ENCODE peak calls at places on chromosomes 3 and 15, in seven cellular contexts. J is upper lobe of right lung, B is heart right ventricle, Y is Peyer's patch, F is HFFc6, I is left lung, V is fibroblast of pulmonary artery. E is an unnamed sample.

GRCh38 chr3:63972196-63972595 is 51.1 kb downstream of the PSMD6 start:
- DNase-seq in J (no peak), B (no peak), Y (no peak), F (peak), I (no peak), V (peak), E (no peak)

GRCh38 chr3:72659609-72660008 is 188.6 kb downstream of the SHQ1 start:
- DNase-seq in J (no peak), B (no peak), Y (no peak), F (no peak), I (no peak), V (no peak), E (no peak)

GRCh38 chr3:66297917-66298316 is 77.1 kb downstream of the SLC25A26 start:
- DNase-seq in J (no peak), B (peak), Y (no peak), F (peak), I (no peak), V (peak), E (no peak)

GRCh38 chr3:138187296-138188012 is at the start of gene ARMC8:
- DNase-seq in J (peak), B (no peak), Y (peak), F (peak), I (peak), V (peak), E (no peak)

GRCh38 chr3:184582583-184582982 is 21.0 kb downstream of the EPHB3 start:
- DNase-seq in J (no peak), B (peak), Y (no peak), F (no peak), I (no peak), V (peak), E (no peak)

GRCh38 chr3:192090586-192090985 is 629.6 kb downstream of the PYDC2 start:
- DNase-seq in J (no peak), B (no peak), Y (no peak), F (no peak), I (no peak), V (no peak), E (no peak)

GRCh38 chr3:43786953-43787305 is 96.2 kb downstream of the ABHD5 start:
- DNase-seq in J (no peak), B (no peak), Y (no peak), F (no peak), I (no peak), V (no peak), E (no peak)

GRCh38 chr3:114128231-114128630 is 50.6 kb downstream of the DRD3 start:
- DNase-seq in J (no peak), B (no peak), Y (no peak), F (peak), I (no peak), V (peak), E (no peak)

GRCh38 chr3:111667621-111668239 is 72.6 kb upstream of the ZBED2 start:
- DNase-seq in J (no peak), B (peak), Y (peak), F (peak), I (peak), V (peak), E (no peak)

GRCh38 chr3:142224482-142225072 is 808 bp downstream of the GK5 start:
- DNase-seq in J (no peak), B (no peak), Y (no peak), F (no peak), I (no peak), V (peak), E (no peak)

GRCh38 chr3:194961555-194961954 is 275.9 kb downstream of the FAM43A start:
- DNase-seq in J (peak), B (no peak), Y (no peak), F (no peak), I (no peak), V (no peak), E (no peak)

GRCh38 chr3:25899352-25900101 is 109.6 kb downstream of the OXSM start:
- DNase-seq in J (no peak), B (no peak), Y (no peak), F (no peak), I (no peak), V (no peak), E (no peak)

GRCh38 chr3:120450914-120451669 is at the start of gene FSTL1:
- DNase-seq in J (peak), B (peak), Y (peak), F (no peak), I (peak), V (peak), E (peak)

GRCh38 chr3:171132873-171133272 is 106.4 kb upstream of the SLC2A2 start:
- DNase-seq in J (no peak), B (no peak), Y (no peak), F (peak), I (no peak), V (peak), E (no peak)

GRCh38 chr3:154151969-154152368 is 30.8 kb downstream of the ARHGEF26 start:
- DNase-seq in J (no peak), B (no peak), Y (no peak), F (no peak), I (no peak), V (peak), E (no peak)

GRCh38 chr15:75202251-75203016 is 752 bp downstream of the C15orf39 start:
- DNase-seq in J (peak), B (peak), Y (peak), F (peak), I (peak), V (peak), E (no peak)

GRCh38 chr15:71080166-71080565 is 35.1 kb upstream of the THSD4 start:
- DNase-seq in J (no peak), B (no peak), Y (no peak), F (no peak), I (no peak), V (no peak), E (no peak)

GRCh38 chr15:60618206-60618605 is 139.3 kb upstream of the ICE2 start:
- DNase-seq in J (no peak), B (no peak), Y (no peak), F (no peak), I (no peak), V (no peak), E (no peak)

GRCh38 chr15:65783872-65784271 is 8.2 kb downstream of the DENND4A start:
- DNase-seq in J (no peak), B (no peak), Y (no peak), F (no peak), I (no peak), V (no peak), E (no peak)

GRCh38 chr15:80615783-80616391 is 79.2 kb upstream of the ABHD17C start:
- DNase-seq in J (peak), B (peak), Y (peak), F (peak), I (peak), V (peak), E (no peak)

GRCh38 chr15:72907733-72908132 is 124.2 kb upstream of the ADPGK start:
- DNase-seq in J (no peak), B (peak), Y (no peak), F (no peak), I (no peak), V (peak), E (no peak)

GRCh38 chr15:49190586-49190985 is 20.5 kb downstream of the GALK2 start:
- DNase-seq in J (no peak), B (no peak), Y (no peak), F (no peak), I (no peak), V (no peak), E (no peak)

GRCh38 chr15:40867200-40867599 is 6.8 kb downstream of the RHOV start:
- DNase-seq in J (no peak), B (no peak), Y (no peak), F (no peak), I (no peak), V (no peak), E (no peak)

GRCh38 chr3:124858275-124858674 is 28.9 kb downstream of the ITGB5 start:
- DNase-seq in J (no peak), B (no peak), Y (no peak), F (peak), I (no peak), V (peak), E (no peak)

GRCh38 chr3:182725372-182726251 is 67.7 kb upstream of the ATP11B start:
- DNase-seq in J (no peak), B (no peak), Y (no peak), F (no peak), I (no peak), V (no peak), E (no peak)

GRCh38 chr3:64972793-64973192 is 285.0 kb upstream of the ADAMTS9 start:
- DNase-seq in J (no peak), B (no peak), Y (no peak), F (no peak), I (no peak), V (no peak), E (no peak)

GRCh38 chr15:48748535-48748934 is 62.3 kb downstream of the CEP152 start:
- DNase-seq in J (no peak), B (no peak), Y (no peak), F (peak), I (no peak), V (peak), E (no peak)

GRCh38 chr3:108780235-108780634 is 23.0 kb upstream of the RETNLB start:
- DNase-seq in J (no peak), B (no peak), Y (no peak), F (no peak), I (no peak), V (no peak), E (no peak)

GRCh38 chr3:24963762-24964625 is 464.1 kb upstream of the RARB start:
- DNase-seq in J (no peak), B (no peak), Y (no peak), F (peak), I (no peak), V (peak), E (no peak)

GRCh38 chr15:84400820-84401219 is 165.2 kb downstream of the GOLGA6L4 start:
- DNase-seq in J (peak), B (no peak), Y (no peak), F (no peak), I (no peak), V (no peak), E (no peak)

GRCh38 chr3:197031315-197032285 is 2.0 kb upstream of the MELTF start:
- DNase-seq in J (no peak), B (peak), Y (peak), F (peak), I (peak), V (peak), E (no peak)
- TF ChIP-seq CTCF in J (no peak), B (no peak), Y (no peak), F (no peak), I (no peak), V (no peak), E (no peak)

DNA sequence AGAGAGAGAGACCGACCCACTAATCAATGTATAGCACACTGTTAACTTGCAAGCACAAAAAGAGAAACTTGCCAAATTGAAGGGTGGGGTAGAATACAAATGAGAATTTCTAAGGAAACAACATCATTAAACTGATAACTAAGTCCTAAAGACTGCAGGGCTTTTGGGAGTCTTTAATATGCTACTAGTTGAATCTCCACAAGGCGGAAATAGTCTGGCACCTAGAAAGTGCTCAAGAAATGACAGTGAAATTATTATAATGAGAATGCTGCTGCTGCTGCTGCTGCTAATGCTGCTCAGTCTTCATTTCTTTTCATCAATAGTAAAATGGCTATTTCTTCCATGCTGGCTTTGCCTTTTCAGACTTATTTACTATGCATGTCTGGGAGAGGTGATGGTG is 91.8 kb downstream of the BTD start:
- DNase-seq in J (no peak), B (no peak), Y (no peak), F (peak), I (no peak), V (peak), E (no peak)
- TF ChIP-seq CTCF in J (no peak), B (no peak), Y (no peak), F (peak), I (no peak), V (peak), E (peak)

GRCh38 chr15:25345943-25346342 is 92.9 kb downstream of the UBE3A start:
- DNase-seq in J (no peak), B (peak), Y (no peak), F (no peak), I (no peak), V (peak), E (no peak)
- TF ChIP-seq CTCF in J (no peak), B (peak), Y (no peak), F (peak), I (no peak), V (peak), E (peak)

GRCh38 chr3:104606812-104607211 is 759.9 kb upstream of the ALCAM start:
- DNase-seq in J (no peak), B (no peak), Y (no peak), F (no peak), I (no peak), V (no peak), E (no peak)

GRCh38 chr3:104598848-104599501 is 767.7 kb upstream of the ALCAM start:
- DNase-seq in J (no peak), B (no peak), Y (no peak), F (no peak), I (no peak), V (no peak), E (no peak)

DNA sequence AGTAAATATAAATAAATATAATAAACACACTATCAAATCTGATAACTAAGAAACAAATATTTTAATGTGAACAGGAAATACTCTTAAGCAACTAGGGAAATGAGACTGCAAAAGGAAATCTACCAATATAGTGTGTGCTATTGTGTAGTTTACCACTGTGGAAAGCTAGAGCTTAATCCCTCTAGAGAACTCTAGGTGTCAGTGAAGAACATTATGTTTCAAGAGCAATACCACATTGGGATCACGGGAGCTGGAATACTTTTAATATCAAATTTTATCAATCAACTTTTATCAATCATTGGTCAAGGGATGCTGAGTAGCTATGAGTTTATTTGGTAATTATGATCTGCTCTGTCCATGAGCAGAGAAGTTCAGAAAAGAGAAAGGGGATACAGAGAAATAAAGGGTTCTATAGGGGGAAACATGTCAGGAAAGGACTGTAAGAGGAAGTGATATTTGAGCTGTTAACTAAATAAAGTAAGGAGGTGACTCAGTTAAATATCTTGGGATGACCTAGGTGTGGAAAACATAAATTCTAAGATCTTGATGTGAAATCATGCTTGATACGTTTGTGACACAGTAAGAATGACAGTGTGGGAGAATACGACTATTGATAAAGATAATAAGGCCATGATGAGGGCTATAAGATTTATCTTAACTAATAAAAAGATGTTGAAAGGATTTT is 762.2 kb upstream of the ALCAM start:
- DNase-seq in J (no peak), B (no peak), Y (no peak), F (peak), I (no peak), V (peak), E (no peak)
- TF ChIP-seq CTCF in J (peak), B (peak), Y (no peak), F (peak), I (peak), V (peak), E (peak)

GRCh38 chr15:51782357-51782896 is 31.0 kb downstream of the TMOD2 start:
- DNase-seq in J (no peak), B (no peak), Y (no peak), F (no peak), I (no peak), V (peak), E (no peak)
- TF ChIP-seq CTCF in J (peak), B (peak), Y (no peak), F (peak), I (peak), V (peak), E (peak)

DNA sequence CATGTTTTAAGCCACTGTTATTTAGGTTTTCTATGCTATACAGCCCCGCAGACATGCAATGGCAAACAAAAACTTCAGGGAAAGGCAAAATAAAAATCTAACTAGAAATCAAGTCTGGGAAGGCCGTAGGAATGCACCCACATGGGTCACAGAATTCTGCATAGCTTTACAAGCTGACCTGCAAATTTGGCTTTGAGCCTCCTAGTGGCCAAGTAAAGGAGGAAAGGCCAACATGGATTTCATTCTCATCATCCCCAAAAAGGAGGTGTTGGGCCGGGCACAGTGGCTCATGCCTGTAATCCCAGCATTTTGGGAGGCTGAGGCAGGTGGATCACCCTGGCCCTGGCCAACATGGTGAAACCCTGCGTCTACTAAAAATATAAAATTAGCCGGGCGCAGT is 124.3 kb downstream of the FBLN2 start:
- DNase-seq in J (no peak), B (no peak), Y (no peak), F (peak), I (no peak), V (no peak), E (no peak)
- TF ChIP-seq CTCF in J (peak), B (no peak), Y (no peak), F (peak), I (no peak), V (peak), E (peak)

GRCh38 chr3:380801-381200 is 184.2 kb downstream of the CHL1 start:
- DNase-seq in J (no peak), B (no peak), Y (no peak), F (no peak), I (no peak), V (no peak), E (no peak)

GRCh38 chr3:373193-373784 is 176.7 kb downstream of the CHL1 start:
- DNase-seq in J (no peak), B (no peak), Y (no peak), F (no peak), I (no peak), V (no peak), E (no peak)

GRCh38 chr3:374459-374858 is 177.9 kb downstream of the CHL1 start:
- DNase-seq in J (no peak), B (no peak), Y (no peak), F (no peak), I (no peak), V (no peak), E (no peak)

GRCh38 chr3:377158-377561 is 180.6 kb downstream of the CHL1 start:
- DNase-seq in J (no peak), B (no peak), Y (no peak), F (peak), I (no peak), V (peak), E (no peak)
- TF ChIP-seq CTCF in J (peak), B (peak), Y (no peak), F (peak), I (peak), V (peak), E (peak)

DNA sequence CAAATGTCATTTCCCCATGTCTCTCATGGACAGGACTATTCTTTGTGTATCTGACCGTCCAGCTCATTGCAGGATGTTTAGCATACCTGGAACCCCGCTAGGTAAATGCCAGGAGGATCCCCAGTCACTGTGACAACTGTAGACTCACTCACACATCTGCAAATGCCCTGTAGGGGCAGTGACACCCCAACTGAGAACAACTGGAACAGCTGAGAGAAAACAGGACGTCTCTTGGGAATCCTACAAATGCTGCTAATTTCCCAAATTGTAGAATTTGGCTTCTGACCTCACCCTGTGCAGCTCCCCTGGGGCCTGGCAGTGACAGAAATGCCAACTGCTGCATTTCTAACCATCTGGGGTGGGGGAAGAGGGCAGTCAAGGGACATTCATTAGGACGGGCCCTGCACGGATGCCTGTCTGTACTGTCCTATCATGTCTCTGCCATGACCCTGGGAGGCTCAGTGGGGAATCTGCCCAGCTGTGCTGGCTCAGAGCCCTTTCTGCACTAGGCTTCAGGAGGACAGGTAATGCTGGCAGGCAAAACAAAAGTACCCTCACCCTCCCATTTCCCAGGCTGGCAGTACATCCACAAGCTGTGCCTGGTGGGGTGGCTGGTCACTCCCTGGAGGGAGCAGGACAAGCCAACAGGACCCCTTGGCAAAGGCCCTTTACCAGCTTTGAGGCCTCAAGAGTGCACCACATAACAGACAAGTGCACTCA is 30.4 kb downstream of the RAB6B start:
- DNase-seq in J (peak), B (no peak), Y (peak), F (no peak), I (no peak), V (no peak), E (no peak)
- TF ChIP-seq CTCF in J (no peak), B (no peak), Y (no peak), F (peak), I (no peak), V (no peak), E (peak)

GRCh38 chr3:190063490-190063889 is 57.2 kb downstream of the P3H2 start:
- DNase-seq in J (no peak), B (no peak), Y (no peak), F (no peak), I (no peak), V (no peak), E (no peak)
- TF ChIP-seq CTCF in J (no peak), B (no peak), Y (no peak), F (no peak), I (no peak), V (no peak), E (no peak)

GRCh38 chr3:81242871-81243270 is 518.6 kb downstream of the GBE1 start:
- DNase-seq in J (no peak), B (no peak), Y (no peak), F (peak), I (no peak), V (peak), E (no peak)
- TF ChIP-seq CTCF in J (no peak), B (peak), Y (no peak), F (peak), I (peak), V (peak), E (peak)

E was measured in chondrocyte.